ENCODE peak calls at places on chromosomes 3 and 15, in six cellular contexts. I is Peyer's patch, T is prostate gland, H is lower leg skin, R is right lobe of liver, M is A549. N is an unnamed sample.

GRCh38 chr3:65811050-65811766 is 227.5 kb downstream of the MAGI1 start:
- DNase-seq in I (no peak), T (no peak), H (no peak), R (no peak), M (no peak), N (no peak)

GRCh38 chr3:156530969-156531368 is 23.9 kb downstream of the SSR3 start:
- DNase-seq in I (no peak), T (no peak), H (no peak), R (no peak), M (no peak), N (no peak)

GRCh38 chr3:116947148-116947547 is 237.6 kb downstream of the TUSC7 start:
- DNase-seq in I (no peak), T (no peak), H (no peak), R (no peak), M (no peak), N (no peak)

GRCh38 chr3:160210799-160211221 is 14.4 kb upstream of the C3orf80 start:
- DNase-seq in I (no peak), T (no peak), H (no peak), R (no peak), M (no peak), N (no peak)

GRCh38 chr15:32936283-32936918 is 218.6 kb downstream of the GREM1 start:
- DNase-seq in I (no peak), T (no peak), H (no peak), R (no peak), M (peak), N (no peak)

GRCh38 chr3:161474139-161474538 is 22.5 kb upstream of the OTOL1 start:
- DNase-seq in I (no peak), T (no peak), H (no peak), R (no peak), M (no peak), N (no peak)

GRCh38 chr3:73500321-73500720 is 124.4 kb downstream of the PDZRN3 start:
- DNase-seq in I (no peak), T (no peak), H (no peak), R (no peak), M (no peak), N (no peak)

GRCh38 chr3:42891042-42891441 is 14.9 kb upstream of the ZNF662 start:
- DNase-seq in I (no peak), T (no peak), H (no peak), R (no peak), M (no peak), N (no peak)

GRCh38 chr3:154224366-154224765 is 99.9 kb downstream of the DHX36 start:
- DNase-seq in I (no peak), T (no peak), H (no peak), R (no peak), M (no peak), N (no peak)

GRCh38 chr3:45746974-45747622 is 49.2 kb downstream of the SLC6A20 start:
- DNase-seq in I (no peak), T (no peak), H (no peak), R (no peak), M (no peak), N (no peak)
- TF ChIP-seq POLR2A in I (no peak), T (no peak), H (no peak), R (no peak), M (no peak), N (no peak)

DNA sequence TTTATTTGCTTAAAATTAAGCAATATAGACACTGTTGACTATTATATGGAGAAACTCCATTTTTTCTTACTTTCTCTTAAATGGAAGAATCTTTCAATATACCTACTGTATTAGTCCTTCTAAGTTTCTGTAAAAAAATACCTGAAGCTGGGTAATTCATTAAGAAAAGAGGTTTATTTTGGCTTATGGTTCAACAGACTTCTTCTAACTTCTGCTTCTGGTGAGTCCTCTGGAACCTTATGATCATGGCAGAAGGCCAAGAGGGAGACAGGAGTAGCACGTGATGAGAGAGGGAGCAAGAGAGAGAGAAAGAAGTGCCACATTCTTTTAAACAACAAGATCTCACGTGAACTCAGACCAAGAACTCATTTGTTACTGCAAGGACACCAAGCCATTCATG is 573.3 kb downstream of the MCTP2 start:
- DNase-seq in I (no peak), T (no peak), H (no peak), R (no peak), M (no peak), N (no peak)
- TF ChIP-seq POLR2A in I (no peak), T (no peak), H (no peak), R (no peak), M (no peak), N (no peak)

DNA sequence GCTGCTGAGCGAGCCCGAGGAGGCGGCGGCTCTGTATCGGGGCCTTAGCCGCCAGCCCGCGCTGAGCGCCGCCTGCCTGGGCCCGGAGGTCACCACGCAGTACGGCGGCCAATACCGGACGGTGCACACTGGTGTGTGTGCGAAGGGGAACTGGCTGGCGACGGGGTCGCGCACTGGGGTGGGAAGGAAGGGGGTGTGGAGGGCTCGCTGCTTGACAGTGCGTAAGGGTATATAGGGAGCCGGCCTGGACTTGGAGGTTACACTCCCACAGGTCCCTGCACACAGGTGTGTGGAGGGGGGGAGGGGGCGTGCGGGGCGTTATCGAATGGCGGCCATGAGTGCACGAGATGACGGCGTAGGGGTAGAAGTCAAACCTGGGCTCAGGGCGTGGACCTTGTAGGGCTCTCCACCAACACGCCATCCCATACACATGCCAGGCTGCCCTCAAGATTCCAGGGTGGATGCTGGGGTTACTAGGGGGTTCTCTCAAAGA is 386 bp downstream of the APEH start:
- DNase-seq in I (no peak), T (peak), H (peak), R (no peak), M (no peak), N (peak)
- TF ChIP-seq POLR2A in I (no peak), T (no peak), H (no peak), R (no peak), M (no peak), N (no peak)

DNA sequence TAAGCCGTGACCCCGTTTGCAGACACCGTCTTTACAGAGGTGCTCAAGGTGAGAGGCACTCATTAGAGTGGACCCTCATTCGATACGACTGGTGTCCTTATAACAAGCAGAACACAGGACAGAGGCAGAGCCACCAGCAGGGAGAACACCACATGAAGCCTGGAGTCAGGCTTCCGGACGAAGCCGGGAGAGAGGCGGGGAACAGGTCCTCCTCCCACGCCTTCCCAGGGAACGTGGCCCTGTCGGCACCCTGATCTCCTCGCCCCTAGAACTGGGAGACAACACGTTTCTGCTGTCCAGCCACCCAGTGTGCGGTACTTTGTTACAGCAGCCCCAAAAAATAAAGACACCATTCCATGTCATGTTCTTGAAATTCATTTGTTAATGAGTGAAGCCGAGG is 33.6 kb downstream of the ZDHHC19 start:
- DNase-seq in I (no peak), T (no peak), H (no peak), R (no peak), M (no peak), N (no peak)
- TF ChIP-seq POLR2A in I (no peak), T (no peak), H (no peak), R (no peak), M (no peak), N (no peak)

N was measured in ovary.